ENCODE peak calls at places on chromosomes 16 and 17, in six cellular contexts. Y, H, F, G, U and M are unnamed samples.

GRCh38 chr16:21156767-21157467 is 1.6 kb upstream of the LDAF1 start:
- DNase-seq in Y (no peak), H (peak), F (peak), G (peak), U (peak), M (peak)

GRCh38 chr17:17422217-17422610 is 54.6 kb upstream of the MED9 start:
- DNase-seq in Y (peak), H (no peak), F (no peak), G (no peak), U (no peak), M (no peak)

GRCh38 chr16:51818342-51818944 is 667.4 kb upstream of the SALL1 start:
- DNase-seq in Y (no peak), H (peak), F (peak), G (peak), U (peak), M (peak)

GRCh38 chr17:53570731-53571130 is 252.0 kb upstream of the KIF2B start:
- DNase-seq in Y (no peak), H (no peak), F (peak), G (no peak), U (no peak), M (no peak)

GRCh38 chr17:57875109-57876022 is 25.5 kb upstream of the MRPS23 start:
- DNase-seq in Y (peak), H (peak), F (peak), G (peak), U (peak), M (peak)

GRCh38 chr16:4404967-4405696 is 11.3 kb downstream of the CORO7 start:
- DNase-seq in Y (no peak), H (no peak), F (no peak), G (no peak), U (no peak), M (no peak)

GRCh38 chr17:312476-313148 is 40.0 kb downstream of the RPH3AL start:
- DNase-seq in Y (no peak), H (no peak), F (no peak), G (no peak), U (no peak), M (no peak)

GRCh38 chr16:5027575-5028235 is 6.0 kb downstream of the NAGPA start:
- DNase-seq in Y (no peak), H (no peak), F (no peak), G (no peak), U (no peak), M (no peak)

GRCh38 chr17:16928406-16929280 is 43.3 kb downstream of the TNFRSF13B start:
- DNase-seq in Y (peak), H (no peak), F (no peak), G (no peak), U (no peak), M (no peak)

GRCh38 chr17:72388765-72389473 is 268.1 kb downstream of the SOX9 start:
- DNase-seq in Y (no peak), H (no peak), F (peak), G (no peak), U (peak), M (no peak)

GRCh38 chr17:79795795-79796569 is 895 bp downstream of the CBX8 start:
- DNase-seq in Y (no peak), H (no peak), F (no peak), G (peak), U (no peak), M (no peak)

GRCh38 chr16:20901441-20902112 is 1.0 kb downstream of the LYRM1 start:
- DNase-seq in Y (peak), H (peak), F (peak), G (peak), U (peak), M (peak)

GRCh38 chr16:74107795-74108610 is 188.6 kb upstream of the PSMD7 start:
- DNase-seq in Y (no peak), H (no peak), F (peak), G (peak), U (peak), M (peak)

GRCh38 chr16:68370921-68371651 is 60.3 kb downstream of the PRMT7 start:
- DNase-seq in Y (no peak), H (no peak), F (no peak), G (no peak), U (no peak), M (no peak)

GRCh38 chr17:3972281-3972731 is 8.1 kb upstream of the ATP2A3 start:
- DNase-seq in Y (no peak), H (no peak), F (no peak), G (no peak), U (no peak), M (no peak)

GRCh38 chr17:73594025-73594424 is 50.2 kb downstream of the SDK2 start:
- DNase-seq in Y (no peak), H (no peak), F (no peak), G (no peak), U (no peak), M (no peak)

GRCh38 chr17:64750478-64750877 is 88.4 kb upstream of the SMURF2 start:
- DNase-seq in Y (no peak), H (no peak), F (no peak), G (no peak), U (no peak), M (no peak)

GRCh38 chr17:75755205-75755901 is 9.6 kb downstream of the GALK1 start:
- DNase-seq in Y (no peak), H (no peak), F (peak), G (peak), U (no peak), M (no peak)

GRCh38 chr17:81644976-81645952 is 8.3 kb downstream of the TSPAN10 start:
- DNase-seq in Y (no peak), H (no peak), F (no peak), G (no peak), U (no peak), M (no peak)

GRCh38 chr16:68954871-68955635 is 111.7 kb downstream of the TANGO6 start:
- DNase-seq in Y (no peak), H (no peak), F (no peak), G (no peak), U (no peak), M (no peak)

GRCh38 chr17:34725008-34725407 is 145.6 kb downstream of the TMEM132E start:
- DNase-seq in Y (no peak), H (no peak), F (no peak), G (peak), U (no peak), M (no peak)

GRCh38 chr17:65324977-65325376 is 187.8 kb downstream of the RGS9 start:
- DNase-seq in Y (no peak), H (no peak), F (no peak), G (no peak), U (peak), M (peak)

GRCh38 chr16:8660841-8661301 is 13.5 kb upstream of the ABAT start:
- DNase-seq in Y (peak), H (peak), F (peak), G (peak), U (peak), M (peak)

GRCh38 chr16:4661661-4662060 is 31.7 kb upstream of the NUDT16L1 start:
- DNase-seq in Y (peak), H (peak), F (no peak), G (no peak), U (peak), M (no peak)

GRCh38 chr16:4613636-4614570 is 785 bp downstream of the UBALD1 start:
- DNase-seq in Y (peak), H (peak), F (peak), G (peak), U (peak), M (peak)